ENCODE peak calls at places on chromosomes 7 and 10, in five cellular contexts. D is CD8-positive, alpha-beta T cell; A is transverse colon; Y is IMR-90; I is HCT116. F is an unnamed sample.
A peak's percentile ranks its signal among the peaks of the same experiment; 100 is the strongest.

GRCh38 chr7:123916240-123916724 is 8.8 kb upstream of the SPAM1 start:
- DNase-seq in D (no peak), A (peak; percentile 33), Y (peak; percentile 0), I (peak; percentile 35), F (no peak)

GRCh38 chr10:116536810-116537209 is 8.9 kb upstream of the PNLIP start:
- DNase-seq in D (no peak), A (no peak), Y (no peak), I (no peak), F (no peak)

GRCh38 chr10:58797356-58797755 is 284.7 kb downstream of the BICC1 start:
- DNase-seq in D (no peak), A (no peak), Y (peak; percentile 42), I (no peak), F (no peak)

GRCh38 chr7:109246330-109247077 is 676.8 kb downstream of the DNAJB9 start:
- DNase-seq in D (no peak), A (no peak), Y (no peak), I (peak; percentile 18), F (peak; percentile 41)

GRCh38 chr10:24920907-24921881 is 31.2 kb downstream of the PRTFDC1 start:
- DNase-seq in D (no peak), A (peak; percentile 45), Y (peak; percentile 99), I (no peak), F (peak; percentile 16)

GRCh38 chr10:1698185-1698584 is 39.1 kb downstream of the ADARB2 start:
- DNase-seq in D (no peak), A (no peak), Y (no peak), I (no peak), F (no peak)

GRCh38 chr7:87445897-87446296 is 29.6 kb downstream of the ABCB4 start:
- DNase-seq in D (no peak), A (no peak), Y (no peak), I (no peak), F (no peak)

GRCh38 chr7:69070476-69070875 is 527.8 kb upstream of the AUTS2 start:
- DNase-seq in D (no peak), A (no peak), Y (no peak), I (no peak), F (no peak)

GRCh38 chr10:113386005-113386404 is 166.8 kb upstream of the HABP2 start:
- DNase-seq in D (no peak), A (no peak), Y (peak; percentile 56), I (peak; percentile 38), F (peak; percentile 41)

GRCh38 chr7:29342761-29343160 is 148.2 kb downstream of the CHN2 start:
- DNase-seq in D (no peak), A (no peak), Y (no peak), I (no peak), F (no peak)

GRCh38 chr10:72134785-72135765 is 46.7 kb upstream of the SPOCK2 start:
- DNase-seq in D (no peak), A (no peak), Y (no peak), I (no peak), F (no peak)

GRCh38 chr10:43128958-43129706 is 9.1 kb upstream of the CSGALNACT2 start:
- DNase-seq in D (no peak), A (peak; percentile 16), Y (peak; percentile 98), I (peak; percentile 23), F (no peak)

GRCh38 chr10:45257615-45258014 is 57.8 kb downstream of the OR13A1 start:
- DNase-seq in D (no peak), A (no peak), Y (no peak), I (no peak), F (no peak)

GRCh38 chr10:47366731-47367460 is 17.2 kb downstream of the ZNF488 start:
- DNase-seq in D (no peak), A (no peak), Y (no peak), I (no peak), F (no peak)

GRCh38 chr7:80334908-80335307 is 177.0 kb downstream of the GNAT3 start:
- DNase-seq in D (no peak), A (no peak), Y (no peak), I (no peak), F (no peak)

GRCh38 chr10:25766687-25767221 is 167.3 kb upstream of the MYO3A start:
- DNase-seq in D (no peak), A (no peak), Y (no peak), I (no peak), F (no peak)

GRCh38 chr7:148932-149855 is 43.2 kb upstream of the FAM20C start:
- DNase-seq in D (peak; percentile 96), A (peak; percentile 97), Y (peak; percentile 99), I (peak; percentile 96), F (peak; percentile 98)

GRCh38 chr10:31697271-31698168 is 231.1 kb downstream of the ARHGAP12 start:
- DNase-seq in D (no peak), A (peak; percentile 53), Y (peak; percentile 85), I (no peak), F (peak; percentile 26)

GRCh38 chr7:46848944-46849343 is 733.0 kb downstream of the TNS3 start:
- DNase-seq in D (no peak), A (no peak), Y (peak; percentile 71), I (no peak), F (no peak)

GRCh38 chr7:26990268-26990667 is 105.5 kb downstream of the HOXA1 start:
- DNase-seq in D (no peak), A (no peak), Y (peak; percentile 33), I (no peak), F (no peak)

GRCh38 chr7:157499121-157499834 is 162.5 kb downstream of the DNAJB6 start:
- DNase-seq in D (no peak), A (no peak), Y (no peak), I (no peak), F (no peak)

GRCh38 chr10:70461397-70462348 is 16.9 kb upstream of the PALD1 start:
- DNase-seq in D (no peak), A (peak; percentile 62), Y (peak; percentile 50), I (peak; percentile 67), F (peak; percentile 56)

GRCh38 chr7:18352339-18353255 is 143.0 kb upstream of the HDAC9 start:
- DNase-seq in D (no peak), A (peak; percentile 53), Y (peak; percentile 81), I (peak; percentile 35), F (peak; percentile 59)

GRCh38 chr10:3043512-3044368 is 23.6 kb upstream of the PFKP start:
- DNase-seq in D (no peak), A (peak; percentile 72), Y (peak; percentile 80), I (peak; percentile 74), F (peak; percentile 61)

GRCh38 chr7:134210227-134210626 is 83.1 kb downstream of the LRGUK start:
- DNase-seq in D (no peak), A (no peak), Y (no peak), I (no peak), F (no peak)

GRCh38 chr10:3666525-3667302 is 118.3 kb downstream of the KLF6 start:
- DNase-seq in D (no peak), A (no peak), Y (no peak), I (no peak), F (no peak)

GRCh38 chr7:47447621-47448349 is 134.1 kb downstream of the TNS3 start:
- DNase-seq in D (no peak), A (no peak), Y (no peak), I (no peak), F (no peak)

GRCh38 chr7:131826960-131827359 is 270.5 kb upstream of the PODXL start:
- DNase-seq in D (no peak), A (no peak), Y (no peak), I (no peak), F (no peak)

GRCh38 chr10:82394122-82394521 is 519.1 kb downstream of the NRG3 start:
- DNase-seq in D (no peak), A (no peak), Y (no peak), I (no peak), F (peak; percentile 77)

GRCh38 chr10:119166564-119166963 is 1.1 kb upstream of the SFXN4 start:
- DNase-seq in D (no peak), A (no peak), Y (no peak), I (no peak), F (no peak)

GRCh38 chr7:101546308-101546936 is 82.7 kb downstream of the MYL10 start:
- DNase-seq in D (no peak), A (no peak), Y (no peak), I (no peak), F (no peak)

GRCh38 chr7:101547022-101547915 is 81.8 kb downstream of the MYL10 start:
- DNase-seq in D (no peak), A (peak; percentile 3), Y (no peak), I (no peak), F (no peak)

GRCh38 chr7:101545441-101546190 is 83.5 kb downstream of the MYL10 start:
- DNase-seq in D (no peak), A (no peak), Y (no peak), I (no peak), F (no peak)

GRCh38 chr7:101549734-101550133 is 79.4 kb downstream of the MYL10 start:
- DNase-seq in D (no peak), A (no peak), Y (no peak), I (no peak), F (no peak)

GRCh38 chr7:101547916-101548599 is 81.0 kb downstream of the MYL10 start:
- DNase-seq in D (no peak), A (peak; percentile 5), Y (no peak), I (no peak), F (no peak)
- H3K9me3 ChIP-seq in D (no peaks in the 10 kb centered on the region), A (no peaks in the 10 kb centered on the region), Y (no peaks in the 10 kb centered on the region), I (no peaks in the 10 kb centered on the region), F (no peaks in the 10 kb centered on the region)

GRCh38 chr7:116501425-116502167 is 2.1 kb downstream of the CAV2 start:
- DNase-seq in D (no peak), A (no peak), Y (peak; percentile 76), I (no peak), F (peak; percentile 46)
- H3K4me3 ChIP-seq in D (no peak overlapping the region), A (peak overlapping the region; percentile 10), Y (peak overlapping the region; percentile 88), I (peak overlapping the region; percentile 73), F (no peak overlapping the region)

DNA sequence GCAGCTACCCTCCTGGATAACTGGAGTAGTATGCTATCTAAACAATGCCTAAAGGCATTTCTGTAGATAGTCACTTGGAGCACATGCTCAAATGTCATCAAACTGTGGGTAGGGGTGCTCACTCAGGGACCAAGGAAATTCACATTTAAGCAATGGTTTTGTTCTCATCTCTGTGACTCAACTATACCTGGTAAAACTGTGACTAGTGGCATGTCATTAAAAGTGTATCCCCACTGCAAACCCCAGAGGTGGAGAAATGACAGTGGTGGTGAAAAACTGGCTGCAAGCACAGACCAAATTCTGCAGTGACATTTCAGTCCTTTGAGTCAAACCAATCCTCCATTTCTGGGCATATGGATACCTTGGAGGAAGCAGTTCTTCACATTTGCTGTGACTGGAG is 134.2 kb upstream of the EFCAB10 start:
- DNase-seq in D (no peak), A (no peak), Y (no peak), I (no peak), F (no peak)
- H3K4me1 ChIP-seq in D (no peaks in the 10 kb centered on the region), A (no peaks in the 10 kb centered on the region), Y (peaks cover 2% of the 10 kb centered on the region), I (no peaks in the 10 kb centered on the region), F (peaks cover 16% of the 10 kb centered on the region)

DNA sequence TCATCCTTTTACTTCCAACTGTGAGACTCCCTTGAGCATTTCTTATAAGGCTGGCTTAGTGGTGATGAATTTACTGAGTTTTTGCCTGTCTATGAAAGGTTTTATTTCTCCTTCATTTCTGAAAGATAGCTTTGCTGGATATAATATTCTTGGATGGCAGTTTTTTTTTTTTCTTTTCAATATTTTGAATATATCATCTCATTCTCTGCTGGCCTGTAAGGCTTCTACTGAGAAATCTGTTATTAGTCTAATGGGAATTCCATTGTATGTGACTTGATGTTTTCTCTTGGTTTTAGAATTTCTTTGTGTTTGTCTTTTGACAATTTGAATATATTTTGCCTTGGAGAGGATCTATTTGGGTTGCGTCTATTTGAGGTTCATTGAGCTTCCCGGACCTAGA is 22.4 kb downstream of the PHTF2 start:
- DNase-seq in D (no peak), A (no peak), Y (no peak), I (no peak), F (no peak)
- H3K9me3 ChIP-seq in D (peaks cover 11% of the 10 kb centered on the region), A (peaks cover 19% of the 10 kb centered on the region), Y (peaks cover 26% of the 10 kb centered on the region), I (peaks cover 20% of the 10 kb centered on the region), F (no peaks in the 10 kb centered on the region)

F was measured in body of pancreas.